ENCODE peak calls at places on chromosome 16, in six cellular contexts. One of them, this sample, is unnamed.

GRCh38 chr16:68921654-68922053 is 78.3 kb downstream of the TANGO6 start:
- DNase-seq in CD8-positive, alpha-beta memory T cell: no peak
- DNase-seq in fibroblast of lung: peak; percentile 79
- DNase-seq in activated T-helper 9 cell treated with anti-CD3 and anti-CD28 coated beads, Interleukin-2, amount 50 U/mL, for 16 hours: no peak
- DNase-seq in NCI-H1105: no peak
- DNase-seq in A549: peak; percentile 80
- DNase-seq in this sample: no peak

GRCh38 chr16:64412578-64413280 is 709.1 kb downstream of the CDH11 start:
- DNase-seq in CD8-positive, alpha-beta memory T cell: no peak
- DNase-seq in fibroblast of lung: peak; percentile 81
- DNase-seq in activated T-helper 9 cell treated with anti-CD3 and anti-CD28 coated beads, Interleukin-2, amount 50 U/mL, for 16 hours: no peak
- DNase-seq in NCI-H1105: no peak
- DNase-seq in A549: no peak
- DNase-seq in this sample: no peak

GRCh38 chr16:16857603-16858283 is 478.8 kb downstream of the NPIPA7 start:
- DNase-seq in CD8-positive, alpha-beta memory T cell: no peak
- DNase-seq in fibroblast of lung: no peak
- DNase-seq in activated T-helper 9 cell treated with anti-CD3 and anti-CD28 coated beads, Interleukin-2, amount 50 U/mL, for 16 hours: no peak
- DNase-seq in NCI-H1105: no peak
- DNase-seq in A549: peak; percentile 63
- DNase-seq in this sample: no peak

GRCh38 chr16:69513180-69513966 is 52.4 kb upstream of the NFAT5 start:
- DNase-seq in CD8-positive, alpha-beta memory T cell: no peak
- DNase-seq in fibroblast of lung: peak; percentile 94
- DNase-seq in activated T-helper 9 cell treated with anti-CD3 and anti-CD28 coated beads, Interleukin-2, amount 50 U/mL, for 16 hours: no peak
- DNase-seq in NCI-H1105: no peak
- DNase-seq in A549: no peak
- DNase-seq in this sample: no peak

GRCh38 chr16:1143761-1144450 is 9.0 kb upstream of the CACNA1H start:
- DNase-seq in CD8-positive, alpha-beta memory T cell: no peak
- DNase-seq in fibroblast of lung: no peak
- DNase-seq in activated T-helper 9 cell treated with anti-CD3 and anti-CD28 coated beads, Interleukin-2, amount 50 U/mL, for 16 hours: no peak
- DNase-seq in NCI-H1105: no peak
- DNase-seq in A549: no peak
- DNase-seq in this sample: no peak

GRCh38 chr16:87042551-87043272 is 274.5 kb downstream of the C16orf95 start:
- DNase-seq in CD8-positive, alpha-beta memory T cell: no peak
- DNase-seq in fibroblast of lung: no peak
- DNase-seq in activated T-helper 9 cell treated with anti-CD3 and anti-CD28 coated beads, Interleukin-2, amount 50 U/mL, for 16 hours: no peak
- DNase-seq in NCI-H1105: peak; percentile 19
- DNase-seq in A549: no peak
- DNase-seq in this sample: no peak

GRCh38 chr16:27242868-27243590 is 25.5 kb downstream of the NSMCE1 start:
- DNase-seq in CD8-positive, alpha-beta memory T cell: no peak
- DNase-seq in fibroblast of lung: peak; percentile 94
- DNase-seq in activated T-helper 9 cell treated with anti-CD3 and anti-CD28 coated beads, Interleukin-2, amount 50 U/mL, for 16 hours: no peak
- DNase-seq in NCI-H1105: no peak
- DNase-seq in A549: peak; percentile 35
- DNase-seq in this sample: peak; percentile 48

GRCh38 chr16:31354394-31355291 is at the start of gene ITGAX:
- DNase-seq in CD8-positive, alpha-beta memory T cell: peak; percentile 72
- DNase-seq in fibroblast of lung: peak; percentile 3
- DNase-seq in activated T-helper 9 cell treated with anti-CD3 and anti-CD28 coated beads, Interleukin-2, amount 50 U/mL, for 16 hours: peak; percentile 34
- DNase-seq in NCI-H1105: no peak
- DNase-seq in A549: peak; percentile 35
- DNase-seq in this sample: no peak

GRCh38 chr16:65954446-65954845 is 412.0 kb upstream of the CDH5 start:
- DNase-seq in CD8-positive, alpha-beta memory T cell: no peak
- DNase-seq in fibroblast of lung: no peak
- DNase-seq in activated T-helper 9 cell treated with anti-CD3 and anti-CD28 coated beads, Interleukin-2, amount 50 U/mL, for 16 hours: no peak
- DNase-seq in NCI-H1105: no peak
- DNase-seq in A549: no peak
- DNase-seq in this sample: no peak

GRCh38 chr16:46972429-46972970 is 974 bp downstream of the DNAJA2 start:
- DNase-seq in CD8-positive, alpha-beta memory T cell: no peak
- DNase-seq in fibroblast of lung: peak; percentile 43
- DNase-seq in activated T-helper 9 cell treated with anti-CD3 and anti-CD28 coated beads, Interleukin-2, amount 50 U/mL, for 16 hours: no peak
- DNase-seq in NCI-H1105: peak; percentile 38
- DNase-seq in A549: peak; percentile 56
- DNase-seq in this sample: peak; percentile 24

GRCh38 chr16:86424968-86425367 is 85.4 kb upstream of the FOXF1 start:
- DNase-seq in CD8-positive, alpha-beta memory T cell: no peak
- DNase-seq in fibroblast of lung: no peak
- DNase-seq in activated T-helper 9 cell treated with anti-CD3 and anti-CD28 coated beads, Interleukin-2, amount 50 U/mL, for 16 hours: no peak
- DNase-seq in NCI-H1105: no peak
- DNase-seq in A549: no peak
- DNase-seq in this sample: no peak

GRCh38 chr16:67086829-67087228 is 22.9 kb upstream of the PHAF1 start:
- DNase-seq in CD8-positive, alpha-beta memory T cell: no peak
- DNase-seq in fibroblast of lung: peak; percentile 21
- DNase-seq in activated T-helper 9 cell treated with anti-CD3 and anti-CD28 coated beads, Interleukin-2, amount 50 U/mL, for 16 hours: no peak
- DNase-seq in NCI-H1105: no peak
- DNase-seq in A549: no peak
- DNase-seq in this sample: no peak

GRCh38 chr16:57892447-57893096 is 78.4 kb downstream of the CNGB1 start:
- DNase-seq in CD8-positive, alpha-beta memory T cell: no peak
- DNase-seq in fibroblast of lung: peak; percentile 53
- DNase-seq in activated T-helper 9 cell treated with anti-CD3 and anti-CD28 coated beads, Interleukin-2, amount 50 U/mL, for 16 hours: no peak
- DNase-seq in NCI-H1105: no peak
- DNase-seq in A549: no peak
- DNase-seq in this sample: no peak

GRCh38 chr16:51430716-51431369 is 279.8 kb upstream of the SALL1 start:
- DNase-seq in CD8-positive, alpha-beta memory T cell: no peak
- DNase-seq in fibroblast of lung: no peak
- DNase-seq in activated T-helper 9 cell treated with anti-CD3 and anti-CD28 coated beads, Interleukin-2, amount 50 U/mL, for 16 hours: no peak
- DNase-seq in NCI-H1105: no peak
- DNase-seq in A549: no peak
- DNase-seq in this sample: no peak

GRCh38 chr16:13973321-13974023 is 53.5 kb downstream of the ERCC4 start:
- DNase-seq in CD8-positive, alpha-beta memory T cell: no peak
- DNase-seq in fibroblast of lung: no peak
- DNase-seq in activated T-helper 9 cell treated with anti-CD3 and anti-CD28 coated beads, Interleukin-2, amount 50 U/mL, for 16 hours: no peak
- DNase-seq in NCI-H1105: no peak
- DNase-seq in A549: no peak
- DNase-seq in this sample: no peak

GRCh38 chr16:8863594-8864424 is 5.0 kb downstream of the CARHSP1 start:
- DNase-seq in CD8-positive, alpha-beta memory T cell: no peak
- DNase-seq in fibroblast of lung: peak; percentile 38
- DNase-seq in activated T-helper 9 cell treated with anti-CD3 and anti-CD28 coated beads, Interleukin-2, amount 50 U/mL, for 16 hours: no peak
- DNase-seq in NCI-H1105: no peak
- DNase-seq in A549: no peak
- DNase-seq in this sample: no peak

GRCh38 chr16:67399749-67400704 is 6.7 kb upstream of the TPPP3 start:
- DNase-seq in CD8-positive, alpha-beta memory T cell: no peak
- DNase-seq in fibroblast of lung: no peak
- DNase-seq in activated T-helper 9 cell treated with anti-CD3 and anti-CD28 coated beads, Interleukin-2, amount 50 U/mL, for 16 hours: no peak
- DNase-seq in NCI-H1105: no peak
- DNase-seq in A549: no peak
- DNase-seq in this sample: peak; percentile 97

GRCh38 chr16:52446076-52446475 is 100.9 kb downstream of the TOX3 start:
- DNase-seq in CD8-positive, alpha-beta memory T cell: no peak
- DNase-seq in fibroblast of lung: peak; percentile 5
- DNase-seq in activated T-helper 9 cell treated with anti-CD3 and anti-CD28 coated beads, Interleukin-2, amount 50 U/mL, for 16 hours: no peak
- DNase-seq in NCI-H1105: peak; percentile 19
- DNase-seq in A549: no peak
- DNase-seq in this sample: no peak

GRCh38 chr16:89072216-89073130 is 21.2 kb upstream of the ACSF3 start:
- DNase-seq in CD8-positive, alpha-beta memory T cell: no peak
- DNase-seq in fibroblast of lung: no peak
- DNase-seq in activated T-helper 9 cell treated with anti-CD3 and anti-CD28 coated beads, Interleukin-2, amount 50 U/mL, for 16 hours: no peak
- DNase-seq in NCI-H1105: no peak
- DNase-seq in A549: no peak
- DNase-seq in this sample: no peak

GRCh38 chr16:30769379-30770089 is 7.4 kb downstream of the RNF40 start:
- DNase-seq in CD8-positive, alpha-beta memory T cell: no peak
- DNase-seq in fibroblast of lung: no peak
- DNase-seq in activated T-helper 9 cell treated with anti-CD3 and anti-CD28 coated beads, Interleukin-2, amount 50 U/mL, for 16 hours: no peak
- DNase-seq in NCI-H1105: no peak
- DNase-seq in A549: no peak
- DNase-seq in this sample: no peak

GRCh38 chr16:87657621-87658192 is 55.4 kb downstream of the JPH3 start:
- DNase-seq in CD8-positive, alpha-beta memory T cell: no peak
- DNase-seq in fibroblast of lung: peak; percentile 3
- DNase-seq in activated T-helper 9 cell treated with anti-CD3 and anti-CD28 coated beads, Interleukin-2, amount 50 U/mL, for 16 hours: no peak
- DNase-seq in NCI-H1105: no peak
- DNase-seq in A549: no peak
- DNase-seq in this sample: no peak

GRCh38 chr16:1770328-1771071 is 843 bp downstream of the NME3 start:
- DNase-seq in CD8-positive, alpha-beta memory T cell: peak; percentile 66
- DNase-seq in fibroblast of lung: peak; percentile 69
- DNase-seq in activated T-helper 9 cell treated with anti-CD3 and anti-CD28 coated beads, Interleukin-2, amount 50 U/mL, for 16 hours: peak; percentile 47
- DNase-seq in NCI-H1105: peak; percentile 55
- DNase-seq in A549: no peak
- DNase-seq in this sample: peak; percentile 75

GRCh38 chr16:66972983-66973382 is 11.9 kb downstream of the CES3 start:
- DNase-seq in CD8-positive, alpha-beta memory T cell: no peak
- DNase-seq in fibroblast of lung: no peak
- DNase-seq in activated T-helper 9 cell treated with anti-CD3 and anti-CD28 coated beads, Interleukin-2, amount 50 U/mL, for 16 hours: no peak
- DNase-seq in NCI-H1105: no peak
- DNase-seq in A549: no peak
- DNase-seq in this sample: no peak

GRCh38 chr16:84194470-84195200 is 3.7 kb downstream of the ADAD2 start:
- DNase-seq in CD8-positive, alpha-beta memory T cell: peak; percentile 66
- DNase-seq in fibroblast of lung: no peak
- DNase-seq in activated T-helper 9 cell treated with anti-CD3 and anti-CD28 coated beads, Interleukin-2, amount 50 U/mL, for 16 hours: no peak
- DNase-seq in NCI-H1105: no peak
- DNase-seq in A549: no peak
- DNase-seq in this sample: no peak

GRCh38 chr16:73616186-73616585 is 568.3 kb upstream of the ZFHX3 start:
- DNase-seq in CD8-positive, alpha-beta memory T cell: no peak
- DNase-seq in fibroblast of lung: no peak
- DNase-seq in activated T-helper 9 cell treated with anti-CD3 and anti-CD28 coated beads, Interleukin-2, amount 50 U/mL, for 16 hours: no peak
- DNase-seq in NCI-H1105: no peak
- DNase-seq in A549: no peak
- DNase-seq in this sample: no peak

This sample was measured in COR-L47.